ENCODE peak calls at places on chromosomes 3 and 15, in ten cellular contexts. T is CD8-positive, alpha-beta T cell; R is OCI-LY7; O is IMR-90; E is left ventricle myocardium inferior; D is adrenal gland; M is right lobe of liver; L is spleen; W is progenitor cell of endocrine pancreas; N is ovary. G is an unnamed sample.

GRCh38 chr3:149247025-149247710 is 25.5 kb upstream of the CP start:
- DNase-seq in T (no peak), R (peak), O (peak), E (no peak), D (no peak), M (no peak), L (no peak), W (no peak), N (no peak), G (no peak)

GRCh38 chr3:87270908-87271727 is 5.3 kb downstream of the POU1F1 start:
- DNase-seq in T (no peak), R (no peak), O (no peak), E (no peak), D (no peak), M (no peak), L (no peak), W (no peak), N (no peak), G (no peak)

GRCh38 chr3:146222204-146223046 is 28.5 kb downstream of the PLSCR4 start:
- DNase-seq in T (no peak), R (no peak), O (peak), E (no peak), D (no peak), M (peak), L (no peak), W (no peak), N (no peak), G (no peak)

GRCh38 chr15:101568304-101568703 is 78.8 kb upstream of the PCSK6 start:
- DNase-seq in T (no peak), R (no peak), O (no peak), E (no peak), D (no peak), M (no peak), L (no peak), W (no peak), N (no peak), G (no peak)

GRCh38 chr15:36814085-36814484 is 234.7 kb downstream of the CDIN1 start:
- DNase-seq in T (no peak), R (no peak), O (no peak), E (no peak), D (no peak), M (no peak), L (no peak), W (no peak), N (no peak), G (no peak)

GRCh38 chr15:37061996-37062395 is 38.4 kb downstream of the MEIS2 start:
- DNase-seq in T (no peak), R (no peak), O (no peak), E (no peak), D (no peak), M (no peak), L (no peak), W (no peak), N (no peak), G (no peak)

GRCh38 chr3:176767385-176767784 is 429.9 kb downstream of the TBL1XR1 start:
- DNase-seq in T (no peak), R (no peak), O (peak), E (no peak), D (no peak), M (no peak), L (no peak), W (no peak), N (no peak), G (no peak)

GRCh38 chr3:25532763-25533162 is 104.7 kb downstream of the RARB start:
- DNase-seq in T (no peak), R (peak), O (peak), E (no peak), D (no peak), M (no peak), L (no peak), W (no peak), N (no peak), G (peak)

GRCh38 chr3:56795807-56796185 is 6.0 kb downstream of the ARHGEF3 start:
- DNase-seq in T (no peak), R (no peak), O (no peak), E (no peak), D (no peak), M (no peak), L (no peak), W (no peak), N (no peak), G (no peak)

GRCh38 chr3:178482981-178483380 is 53.3 kb upstream of the KCNMB2 start:
- DNase-seq in T (no peak), R (no peak), O (no peak), E (no peak), D (no peak), M (no peak), L (no peak), W (no peak), N (no peak), G (no peak)

GRCh38 chr3:123618768-123619484 is 34.1 kb upstream of the HACD2 start:
- DNase-seq in T (no peak), R (peak), O (peak), E (peak), D (peak), M (no peak), L (no peak), W (no peak), N (peak), G (no peak)

GRCh38 chr3:177602601-177603136 is 405.4 kb upstream of the TBL1XR1 start:
- DNase-seq in T (no peak), R (no peak), O (peak), E (no peak), D (no peak), M (no peak), L (no peak), W (no peak), N (no peak), G (no peak)

GRCh38 chr3:16801698-16802097 is 83.1 kb upstream of the PLCL2 start:
- DNase-seq in T (no peak), R (peak), O (peak), E (no peak), D (peak), M (no peak), L (no peak), W (no peak), N (no peak), G (peak)

GRCh38 chr15:65550681-65551098 is 20.4 kb downstream of the HACD3 start:
- DNase-seq in T (no peak), R (no peak), O (peak), E (no peak), D (no peak), M (no peak), L (no peak), W (no peak), N (no peak), G (no peak)

GRCh38 chr15:88624156-88624970 is 3.2 kb downstream of the AEN start:
- DNase-seq in T (no peak), R (peak), O (peak), E (no peak), D (no peak), M (no peak), L (no peak), W (no peak), N (peak), G (peak)

GRCh38 chr15:94856267-94856854 is 625.0 kb downstream of the MCTP2 start:
- DNase-seq in T (no peak), R (no peak), O (no peak), E (no peak), D (no peak), M (no peak), L (no peak), W (no peak), N (no peak), G (no peak)

GRCh38 chr15:73190189-73190601 is 137.9 kb downstream of the NEO1 start:
- DNase-seq in T (no peak), R (no peak), O (peak), E (no peak), D (no peak), M (no peak), L (no peak), W (no peak), N (no peak), G (no peak)

GRCh38 chr3:79002465-79003372 is 765.1 kb downstream of the ROBO1 start:
- DNase-seq in T (no peak), R (no peak), O (no peak), E (no peak), D (no peak), M (no peak), L (no peak), W (no peak), N (no peak), G (no peak)

GRCh38 chr3:186966406-186966805 is 36.1 kb downstream of the ST6GAL1 start:
- DNase-seq in T (no peak), R (no peak), O (no peak), E (no peak), D (peak), M (no peak), L (no peak), W (no peak), N (no peak), G (no peak)

GRCh38 chr3:132659000-132659369 is 624 bp downstream of the ACAD11 start:
- DNase-seq in T (no peak), R (no peak), O (no peak), E (no peak), D (no peak), M (no peak), L (no peak), W (no peak), N (no peak), G (no peak)

GRCh38 chr3:141000027-141000663 is 51.0 kb upstream of the SPSB4 start:
- DNase-seq in T (peak), R (peak), O (peak), E (peak), D (peak), M (peak), L (no peak), W (peak), N (peak), G (peak)

GRCh38 chr3:142963266-142964149 is at the start of gene PAQR9:
- DNase-seq in T (no peak), R (no peak), O (no peak), E (peak), D (no peak), M (peak), L (peak), W (peak), N (peak), G (peak)

GRCh38 chr3:172084871-172085556 is 45.6 kb downstream of the FNDC3B start:
- DNase-seq in T (no peak), R (no peak), O (peak), E (no peak), D (no peak), M (no peak), L (no peak), W (no peak), N (no peak), G (no peak)

GRCh38 chr3:143859465-143860203 is 11.4 kb upstream of the SLC9A9 start:
- DNase-seq in T (no peak), R (no peak), O (no peak), E (no peak), D (no peak), M (no peak), L (no peak), W (no peak), N (no peak), G (no peak)

GRCh38 chr15:44738340-44738984 is 2.1 kb downstream of the TRIM69 start:
- DNase-seq in T (no peak), R (peak), O (peak), E (no peak), D (no peak), M (no peak), L (no peak), W (no peak), N (no peak), G (peak)

GRCh38 chr3:134824676-134825290 is 29.7 kb downstream of the EPHB1 start:
- DNase-seq in T (no peak), R (no peak), O (no peak), E (no peak), D (no peak), M (no peak), L (no peak), W (no peak), N (no peak), G (no peak)

GRCh38 chr3:185290266-185290665 is 36.4 kb upstream of the EHHADH start:
- DNase-seq in T (no peak), R (no peak), O (no peak), E (no peak), D (no peak), M (no peak), L (no peak), W (no peak), N (no peak), G (peak)

GRCh38 chr3:99407257-99407656 is 231.1 kb upstream of the COL8A1 start:
- DNase-seq in T (no peak), R (no peak), O (peak), E (no peak), D (no peak), M (no peak), L (no peak), W (no peak), N (no peak), G (no peak)

GRCh38 chr3:102174312-102174712 is 260.5 kb upstream of the ZPLD1 start:
- DNase-seq in T (no peak), R (no peak), O (peak), E (no peak), D (no peak), M (no peak), L (no peak), W (no peak), N (no peak), G (no peak)

GRCh38 chr15:55661431-55661830 is 73.3 kb upstream of the PYGO1 start:
- DNase-seq in T (no peak), R (no peak), O (peak), E (no peak), D (no peak), M (no peak), L (no peak), W (no peak), N (no peak), G (no peak)

GRCh38 chr3:70805044-70805732 is 492.8 kb upstream of the MDFIC2 start:
- DNase-seq in T (no peak), R (no peak), O (peak), E (no peak), D (no peak), M (no peak), L (no peak), W (no peak), N (no peak), G (no peak)

GRCh38 chr3:4716731-4717362 is 223.7 kb downstream of the ITPR1 start:
- DNase-seq in T (no peak), R (no peak), O (peak), E (no peak), D (no peak), M (no peak), L (no peak), W (no peak), N (no peak), G (no peak)

GRCh38 chr15:72599855-72600464 is 54.5 kb upstream of the GOLGA6B start:
- DNase-seq in T (no peak), R (peak), O (peak), E (no peak), D (no peak), M (no peak), L (no peak), W (no peak), N (no peak), G (peak)

GRCh38 chr3:64224826-64225606 is at the start of gene PRICKLE2:
- DNase-seq in T (no peak), R (peak), O (peak), E (peak), D (peak), M (peak), L (peak), W (peak), N (peak), G (peak)

GRCh38 chr3:143334231-143334630 is 214.7 kb downstream of the CHST2 start:
- DNase-seq in T (no peak), R (no peak), O (no peak), E (no peak), D (no peak), M (no peak), L (no peak), W (no peak), N (no peak), G (no peak)

GRCh38 chr3:150434263-150434662 is 26.2 kb downstream of the TSC22D2 start:
- DNase-seq in T (no peak), R (no peak), O (no peak), E (no peak), D (no peak), M (no peak), L (no peak), W (no peak), N (no peak), G (no peak)
- TF ChIP-seq CTCF in T (no peak), R (no peak), O (no peak), E (no peak), D (no peak), M (no peak), L (no peak), W (no peak), N (no peak), G (no peak)

GRCh38 chr3:10392244-10392643 is 71.3 kb upstream of the SEC13 start:
- DNase-seq in T (no peak), R (peak), O (no peak), E (no peak), D (no peak), M (no peak), L (peak), W (no peak), N (no peak), G (no peak)
- TF ChIP-seq CTCF in T (no peak), R (peak), O (peak), E (no peak), D (no peak), M (no peak), L (no peak), W (no peak), N (no peak), G (no peak)

DNA sequence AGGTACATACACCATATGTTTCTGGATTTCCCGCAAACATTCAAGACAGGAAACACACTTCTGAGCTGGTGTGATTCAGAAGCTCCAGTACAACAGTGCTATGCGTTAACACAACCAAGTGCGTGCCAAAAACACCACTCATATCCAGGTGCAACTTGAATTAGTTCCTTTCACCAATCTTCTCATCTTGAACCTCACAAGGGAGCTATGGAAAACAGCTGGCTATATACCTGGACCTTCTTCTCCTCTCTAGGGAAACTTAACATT is 31.3 kb downstream of the SUSD5 start:
- DNase-seq in T (no peak), R (no peak), O (peak), E (no peak), D (no peak), M (no peak), L (no peak), W (no peak), N (no peak), G (no peak)
- TF ChIP-seq CTCF in T (no peak), R (no peak), O (no peak), E (no peak), D (no peak), M (no peak), L (no peak), W (no peak), N (no peak), G (no peak)

DNA sequence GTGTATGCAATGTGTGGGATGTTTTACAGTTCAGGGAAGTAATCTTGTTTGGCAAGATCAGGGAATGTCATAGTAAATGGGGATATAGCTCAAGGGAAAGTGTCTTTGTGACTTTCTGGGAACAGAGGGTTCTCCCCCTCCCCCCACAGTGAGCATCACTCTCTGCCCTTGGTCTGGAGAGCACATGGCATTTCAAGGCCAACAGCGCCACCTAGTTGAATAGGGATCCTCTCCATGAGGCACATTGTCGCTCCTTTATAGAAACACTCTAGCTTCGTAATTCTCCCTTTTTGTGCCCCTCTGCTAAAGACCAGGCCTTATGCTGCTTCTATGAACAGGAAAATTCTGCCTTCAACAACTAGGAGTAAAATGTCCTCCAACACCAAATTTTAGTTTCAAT is 37.1 kb upstream of the ARNT2 start:
- DNase-seq in T (no peak), R (peak), O (peak), E (no peak), D (no peak), M (no peak), L (no peak), W (no peak), N (no peak), G (no peak)
- TF ChIP-seq CTCF in T (no peak), R (peak), O (peak), E (peak), D (no peak), M (no peak), L (no peak), W (no peak), N (no peak), G (no peak)

GRCh38 chr3:43894176-43895049 is 203.7 kb downstream of the ABHD5 start:
- DNase-seq in T (no peak), R (peak), O (peak), E (peak), D (peak), M (no peak), L (peak), W (peak), N (peak), G (peak)
- TF ChIP-seq CTCF in T (no peak), R (no peak), O (no peak), E (no peak), D (no peak), M (no peak), L (no peak), W (peak), N (no peak), G (no peak)

GRCh38 chr3:50352762-50353161 is 2.1 kb downstream of the CYB561D2 start:
- DNase-seq in T (no peak), R (no peak), O (peak), E (no peak), D (no peak), M (no peak), L (no peak), W (no peak), N (no peak), G (no peak)
- TF ChIP-seq CTCF in T (no peak), R (peak), O (peak), E (no peak), D (no peak), M (no peak), L (no peak), W (peak), N (no peak), G (no peak)

DNA sequence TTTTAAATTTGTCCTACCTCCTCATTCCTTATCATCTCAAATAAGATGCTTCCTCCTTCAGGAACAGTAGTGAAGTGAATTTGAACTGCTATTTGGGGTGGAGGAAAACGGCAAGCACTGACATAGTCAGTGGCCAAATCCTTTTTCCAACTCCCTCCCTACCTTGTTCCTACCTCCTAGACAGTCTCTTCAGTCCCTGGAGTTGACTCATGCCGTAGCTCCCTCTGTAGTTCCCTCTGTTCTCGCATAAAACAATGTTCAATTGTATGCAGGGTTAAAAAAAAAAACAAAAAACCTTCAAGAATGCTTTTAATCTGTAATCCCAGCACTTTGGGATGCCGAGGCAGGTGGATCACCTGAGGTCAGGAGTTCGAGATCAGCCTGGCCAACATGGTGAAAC is 1.4 kb downstream of the UBR1 start:
- DNase-seq in T (no peak), R (no peak), O (peak), E (no peak), D (no peak), M (no peak), L (no peak), W (no peak), N (no peak), G (no peak)
- TF ChIP-seq CTCF in T (no peak), R (no peak), O (no peak), E (no peak), D (no peak), M (no peak), L (no peak), W (no peak), N (no peak), G (no peak)

G was measured in GM20000.